ENCODE peak calls at places on chromosome 15, in eight cellular contexts. R is psoas muscle, P is uterus, Z is HFF-Myc, K is AG04450, F is cardiac muscle cell, M is ovary, O is cardiac fibroblast. C is an unnamed sample.

GRCh38 chr15:43484455-43484854 is 8.5 kb downstream of the TP53BP1 start:
- DNase-seq in R (no peak), P (no peak), Z (no peak), K (no peak), F (no peak), M (no peak), O (no peak), C (no peak)

GRCh38 chr15:69573815-69574472 is 121.3 kb downstream of the RPLP1 start:
- DNase-seq in R (no peak), P (peak), Z (no peak), K (no peak), F (no peak), M (no peak), O (peak), C (no peak)

GRCh38 chr15:23859008-23859407 is 171.9 kb upstream of the NDN start:
- DNase-seq in R (no peak), P (no peak), Z (no peak), K (no peak), F (no peak), M (no peak), O (no peak), C (no peak)

GRCh38 chr15:53829471-53829870 is 70.0 kb upstream of the WDR72 start:
- DNase-seq in R (no peak), P (no peak), Z (no peak), K (no peak), F (no peak), M (no peak), O (no peak), C (no peak)

GRCh38 chr15:40160021-40160420 is 848 bp upstream of the BUB1B start:
- DNase-seq in R (no peak), P (no peak), Z (no peak), K (no peak), F (no peak), M (no peak), O (no peak), C (no peak)

GRCh38 chr15:77602800-77603199 is 29.9 kb downstream of the LINGO1 start:
- DNase-seq in R (no peak), P (no peak), Z (no peak), K (no peak), F (no peak), M (no peak), O (no peak), C (no peak)

GRCh38 chr15:70528270-70528706 is 235.1 kb downstream of the UACA start:
- DNase-seq in R (no peak), P (no peak), Z (no peak), K (no peak), F (no peak), M (no peak), O (peak), C (no peak)

GRCh38 chr15:73318463-73319351 is 50.1 kb downstream of the HCN4 start:
- DNase-seq in R (no peak), P (no peak), Z (no peak), K (no peak), F (peak), M (no peak), O (peak), C (no peak)

GRCh38 chr15:86336051-86336788 is 256.5 kb downstream of the AGBL1 start:
- DNase-seq in R (no peak), P (no peak), Z (no peak), K (no peak), F (no peak), M (no peak), O (no peak), C (peak)

GRCh38 chr15:40235201-40235890 is 3.5 kb upstream of the PAK6 start:
- DNase-seq in R (no peak), P (no peak), Z (no peak), K (no peak), F (no peak), M (no peak), O (no peak), C (no peak)

GRCh38 chr15:99436472-99437314 is 129.1 kb upstream of the MEF2A start:
- DNase-seq in R (peak), P (peak), Z (no peak), K (no peak), F (no peak), M (peak), O (no peak), C (no peak)

GRCh38 chr15:58410353-58410752 is 21.4 kb upstream of the LIPC start:
- DNase-seq in R (no peak), P (no peak), Z (no peak), K (no peak), F (no peak), M (no peak), O (no peak), C (no peak)

GRCh38 chr15:40506964-40507571 is 36.3 kb downstream of the CHST14 start:
- DNase-seq in R (peak), P (peak), Z (no peak), K (no peak), F (peak), M (peak), O (peak), C (peak)

GRCh38 chr15:42131826-42132806 is 24.3 kb downstream of the PLA2G4F start:
- DNase-seq in R (no peak), P (no peak), Z (no peak), K (no peak), F (peak), M (no peak), O (no peak), C (no peak)

GRCh38 chr15:29089731-29090616 is 179.6 kb downstream of the NSMCE3 start:
- DNase-seq in R (no peak), P (no peak), Z (no peak), K (peak), F (no peak), M (no peak), O (peak), C (no peak)

GRCh38 chr15:70023769-70024491 is 73.8 kb downstream of the TLE3 start:
- DNase-seq in R (peak), P (peak), Z (no peak), K (no peak), F (peak), M (no peak), O (peak), C (peak)

GRCh38 chr15:48644498-48644826 is 1.0 kb downstream of the FBN1 start:
- DNase-seq in R (peak), P (peak), Z (no peak), K (no peak), F (no peak), M (no peak), O (peak), C (no peak)

GRCh38 chr15:100558771-100559254 is 30.1 kb upstream of the CERS3 start:
- DNase-seq in R (peak), P (no peak), Z (no peak), K (no peak), F (no peak), M (no peak), O (no peak), C (no peak)

GRCh38 chr15:77497942-77498361 is 77.3 kb downstream of the HMG20A start:
- DNase-seq in R (peak), P (peak), Z (no peak), K (no peak), F (peak), M (peak), O (peak), C (no peak)

GRCh38 chr15:85583404-85584390 is 203.3 kb downstream of the AKAP13 start:
- DNase-seq in R (peak), P (no peak), Z (no peak), K (no peak), F (no peak), M (no peak), O (peak), C (peak)

GRCh38 chr15:51097553-51098330 is 3.0 kb upstream of the TNFAIP8L3 start:
- DNase-seq in R (no peak), P (peak), Z (no peak), K (no peak), F (no peak), M (no peak), O (peak), C (no peak)

GRCh38 chr15:69760890-69761568 is 308.4 kb downstream of the RPLP1 start:
- DNase-seq in R (peak), P (peak), Z (peak), K (peak), F (no peak), M (peak), O (peak), C (peak)

GRCh38 chr15:100710744-100711478 is 108.5 kb downstream of the ASB7 start:
- DNase-seq in R (no peak), P (no peak), Z (no peak), K (no peak), F (no peak), M (no peak), O (no peak), C (no peak)

GRCh38 chr15:51864408-51865056 is 35.1 kb downstream of the TMOD3 start:
- DNase-seq in R (no peak), P (no peak), Z (no peak), K (no peak), F (no peak), M (no peak), O (no peak), C (no peak)

GRCh38 chr15:25812073-25812472 is 51.1 kb downstream of the ATP10A start:
- DNase-seq in R (no peak), P (no peak), Z (no peak), K (no peak), F (no peak), M (no peak), O (no peak), C (no peak)
- H3K4me3 ChIP-seq in R (no peak), P (no peak), Z (no peak), K (no peak), F (no peak), M (no peak), O (no peak), C (no peak)

GRCh38 chr15:37107754-37108724 is 7.7 kb upstream of the MEIS2 start:
- DNase-seq in R (no peak), P (no peak), Z (no peak), K (no peak), F (no peak), M (no peak), O (no peak), C (no peak)

GRCh38 chr15:37107071-37107753 is 6.9 kb upstream of the MEIS2 start:
- DNase-seq in R (no peak), P (peak), Z (no peak), K (no peak), F (no peak), M (no peak), O (peak), C (no peak)

GRCh38 chr15:37105795-37106333 is 5.5 kb upstream of the MEIS2 start:
- DNase-seq in R (no peak), P (no peak), Z (no peak), K (no peak), F (no peak), M (no peak), O (peak), C (no peak)

GRCh38 chr15:37104413-37105392 is 4.4 kb upstream of the MEIS2 start:
- DNase-seq in R (no peak), P (no peak), Z (no peak), K (no peak), F (no peak), M (no peak), O (peak), C (no peak)

GRCh38 chr15:37106490-37107001 is 6.2 kb upstream of the MEIS2 start:
- DNase-seq in R (no peak), P (peak), Z (no peak), K (no peak), F (peak), M (peak), O (peak), C (no peak)
- H3K4me3 ChIP-seq in R (no peak), P (peak), Z (peak), K (peak), F (peak), M (peak), O (peak), C (peak)

GRCh38 chr15:74788716-74789151 is 6.9 kb downstream of the CSK start:
- DNase-seq in R (no peak), P (no peak), Z (no peak), K (no peak), F (no peak), M (no peak), O (no peak), C (no peak)
- H3K4me3 ChIP-seq in R (no peak), P (no peak), Z (no peak), K (no peak), F (no peak), M (no peak), O (no peak), C (no peak)

GRCh38 chr15:76336254-76337046 is at the start of gene ISL2:
- DNase-seq in R (no peak), P (no peak), Z (peak), K (peak), F (peak), M (no peak), O (peak), C (peak)

GRCh38 chr15:76338555-76339301 is 2.2 kb downstream of the ISL2 start:
- DNase-seq in R (no peak), P (no peak), Z (no peak), K (no peak), F (no peak), M (no peak), O (no peak), C (no peak)

GRCh38 chr15:76337047-76337738 is 620 bp downstream of the ISL2 start:
- DNase-seq in R (no peak), P (no peak), Z (no peak), K (no peak), F (peak), M (no peak), O (no peak), C (no peak)

GRCh38 chr15:76339302-76340197 is 3.0 kb downstream of the ISL2 start:
- DNase-seq in R (no peak), P (no peak), Z (no peak), K (no peak), F (peak), M (no peak), O (no peak), C (no peak)

DNA sequence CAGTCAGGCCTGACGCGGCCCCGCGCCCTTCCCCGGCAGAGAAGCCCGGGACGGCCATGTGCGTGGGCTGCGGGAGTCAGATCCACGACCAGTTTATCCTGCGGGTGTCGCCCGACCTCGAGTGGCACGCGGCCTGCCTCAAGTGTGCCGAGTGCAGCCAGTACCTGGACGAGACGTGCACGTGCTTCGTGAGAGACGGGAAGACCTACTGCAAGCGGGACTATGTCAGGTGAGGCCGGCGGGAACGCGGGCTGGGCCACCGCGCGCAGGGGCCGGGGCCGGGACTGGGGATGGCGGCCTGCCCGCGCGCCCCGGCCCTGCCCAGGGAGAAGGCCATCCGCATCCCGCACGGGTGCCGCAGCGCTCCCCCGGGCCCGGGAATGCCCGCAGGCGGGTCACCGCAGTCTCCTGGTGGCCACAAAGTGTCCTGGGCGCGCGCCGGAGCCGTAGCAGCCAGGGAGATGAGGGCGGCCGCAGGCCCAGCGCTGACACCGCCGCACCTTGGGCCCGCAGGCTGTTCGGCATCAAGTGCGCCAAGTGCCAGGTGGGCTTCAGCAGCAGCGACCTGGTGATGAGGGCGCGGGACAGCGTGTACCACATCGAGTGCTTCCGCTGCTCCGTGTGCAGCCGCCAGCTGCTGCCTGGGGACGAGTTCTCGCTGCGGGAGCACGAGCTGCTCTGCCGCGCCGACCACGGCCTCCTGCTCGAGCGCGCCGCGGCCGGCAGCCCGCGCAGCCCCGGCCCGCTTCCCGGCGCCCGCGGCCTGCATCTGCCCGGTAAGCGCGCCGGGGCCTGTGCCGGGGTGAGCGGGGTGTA is 1.4 kb downstream of the ISL2 start:
- DNase-seq in R (no peak), P (no peak), Z (no peak), K (no peak), F (peak), M (no peak), O (no peak), C (no peak)
- H3K4me3 ChIP-seq in R (peak), P (no peak), Z (peak), K (peak), F (peak), M (no peak), O (no peak), C (peak)

DNA sequence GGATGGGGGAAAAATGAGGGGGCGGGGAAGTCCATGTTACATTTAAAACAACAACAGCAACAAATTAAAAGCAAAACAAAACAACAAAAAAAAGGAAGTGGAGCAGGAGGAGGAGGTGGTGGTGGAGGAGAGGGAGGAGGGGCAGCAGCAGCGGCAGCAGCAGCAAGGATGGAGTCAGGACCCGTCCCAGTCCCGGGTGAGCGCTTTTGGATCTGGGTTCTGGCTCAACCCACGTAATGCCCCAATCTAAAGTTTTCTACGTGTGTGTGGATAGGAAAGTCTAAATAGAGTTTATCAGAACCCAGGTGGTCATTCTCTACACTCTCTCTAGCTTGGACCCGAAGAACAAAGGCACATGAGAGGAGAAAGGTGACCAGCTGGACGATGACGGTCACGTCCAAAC is 721 bp upstream of the ISL2 start:
- DNase-seq in R (no peak), P (no peak), Z (no peak), K (no peak), F (no peak), M (no peak), O (no peak), C (no peak)
- H3K4me3 ChIP-seq in R (peak), P (no peak), Z (peak), K (peak), F (peak), M (no peak), O (no peak), C (peak)

GRCh38 chr15:82709081-82709420 is 624 bp downstream of the AP3B2 start:
- DNase-seq in R (no peak), P (peak), Z (no peak), K (no peak), F (no peak), M (no peak), O (peak), C (no peak)
- H3K4me3 ChIP-seq in R (peak), P (no peak), Z (peak), K (peak), F (peak), M (peak), O (peak), C (peak)

C was measured in skeletal muscle cell.